ENCODE peak calls at places on chromosome 15, in four cellular contexts. G is HepG2, H is K562, O is GM12891. Y is an unnamed sample.

GRCh38 chr15:76983588-76984379 is 11.1 kb upstream of the PSTPIP1 start:
- DNase-seq in H (no peak), O (no peak), G (no peak), Y (no peak)

GRCh38 chr15:34038023-34038403 is 991 bp downstream of the AVEN start:
- DNase-seq in G (no peak), O (no peak), H (no peak), Y (no peak)

GRCh38 chr15:70035719-70036077 is 62.0 kb downstream of the TLE3 start:
- DNase-seq in H (no peak), G (no peak), O (peak; percentile 70), Y (peak; percentile 77)

GRCh38 chr15:90903733-90904536 is 833 bp downstream of the MAN2A2 start:
- DNase-seq in O (no peak), H (peak; percentile 49), G (peak; percentile 64), Y (no peak)

GRCh38 chr15:71957026-71957425 is 146.7 kb downstream of the NR2E3 start:
- DNase-seq in G (no peak), H (no peak), O (no peak), Y (no peak)

GRCh38 chr15:59587085-59587826 is 24.3 kb upstream of the GCNT3 start:
- DNase-seq in G (no peak), O (no peak), H (no peak), Y (no peak)

GRCh38 chr15:51796777-51797474 is 32.5 kb upstream of the TMOD3 start:
- DNase-seq in O (no peak), H (no peak), G (peak; percentile 52), Y (no peak)

GRCh38 chr15:58919232-58919631 is 14.2 kb downstream of the SLTM start:
- DNase-seq in O (no peak), H (no peak), G (no peak), Y (no peak)

GRCh38 chr15:89999676-90000174 is 1.4 kb upstream of the ZNF710 start:
- DNase-seq in O (no peak), H (peak; percentile 22), G (no peak), Y (no peak)

GRCh38 chr15:55403531-55403930 is 4.6 kb downstream of the CCPG1 start:
- DNase-seq in O (no peak), G (peak; percentile 44), H (peak; percentile 15), Y (no peak)

GRCh38 chr15:31374489-31374888 is 47.9 kb downstream of the KLF13 start:
- DNase-seq in O (no peak), G (no peak), H (no peak), Y (no peak)

GRCh38 chr15:89576417-89576773 is 1.1 kb downstream of the TICRR start:
- DNase-seq in H (no peak), G (no peak), O (no peak), Y (no peak)

GRCh38 chr15:64895285-64896065 is 16.2 kb upstream of the ANKDD1A start:
- DNase-seq in H (no peak), O (peak; percentile 49), G (no peak), Y (no peak)

GRCh38 chr15:68487087-68487843 is 55.3 kb upstream of the ITGA11 start:
- DNase-seq in G (no peak), O (no peak), H (no peak), Y (no peak)

GRCh38 chr15:55774113-55774970 is 31.4 kb upstream of the PRTG start:
- DNase-seq in O (peak; percentile 30), H (peak; percentile 58), G (peak; percentile 33), Y (peak; percentile 28)

GRCh38 chr15:64004582-64004981 is 41.7 kb downstream of the DAPK2 start:
- DNase-seq in G (peak; percentile 58), H (peak; percentile 64), O (no peak), Y (no peak)

GRCh38 chr15:55289573-55290360 is at the start of gene RAB27A:
- DNase-seq in H (peak; percentile 90), G (peak; percentile 64), O (peak; percentile 53), Y (peak; percentile 67)

GRCh38 chr15:36415643-36416042 is 163.8 kb upstream of the CDIN1 start:
- DNase-seq in O (no peak), G (no peak), H (no peak), Y (no peak)

GRCh38 chr15:64247906-64248541 is 85.2 kb upstream of the PPIB start:
- DNase-seq in G (peak; percentile 93), O (peak; percentile 11), H (peak; percentile 59), Y (no peak)

GRCh38 chr15:77311618-77312398 is 108.1 kb downstream of the PEAK1 start:
- DNase-seq in O (no peak), H (no peak), G (peak; percentile 38), Y (no peak)

GRCh38 chr15:64635486-64635815 is 139.9 kb downstream of the RBPMS2 start:
- DNase-seq in O (no peak), G (peak; percentile 42), H (no peak), Y (no peak)

GRCh38 chr15:59278120-59278519 is 71.5 kb downstream of the LDHAL6B start:
- DNase-seq in O (no peak), G (peak; percentile 74), H (no peak), Y (no peak)

GRCh38 chr15:81002254-81003022 is 1.7 kb downstream of the TLNRD1 start:
- DNase-seq in H (no peak), O (no peak), G (no peak), Y (no peak)

GRCh38 chr15:60957111-60957510 is 272.0 kb downstream of the RORA start:
- DNase-seq in O (no peak), G (no peak), H (no peak), Y (no peak)

GRCh38 chr15:45378149-45378912 is at the start of gene GATM:
- DNase-seq in H (no peak), O (peak; percentile 84), G (no peak), Y (peak; percentile 80)

GRCh38 chr15:61051570-61052031 is 177.5 kb downstream of the RORA start:
- DNase-seq in O (no peak), G (peak; percentile 24), H (no peak), Y (no peak)

GRCh38 chr15:88658972-88659931 is 20.4 kb downstream of the ISG20 start:
- DNase-seq in G (no peak), O (no peak), H (no peak), Y (no peak)

GRCh38 chr15:75902129-75902557 is 1.5 kb upstream of the FBXO22 start:
- DNase-seq in H (no peak), G (no peak), O (no peak), Y (no peak)

GRCh38 chr15:21260966-21261395 is 179.3 kb downstream of the POTEB3 start:
- DNase-seq in H (no peak), G (no peak), O (no peak), Y (no peak)

GRCh38 chr15:92005154-92005553 is 151.6 kb downstream of the SLCO3A1 start:
- DNase-seq in O (no peak), H (no peak), G (no peak), Y (no peak)

GRCh38 chr15:69497634-69498033 is 45.0 kb downstream of the RPLP1 start:
- DNase-seq in O (no peak), G (no peak), H (no peak), Y (no peak)

GRCh38 chr15:79944625-79945024 is 26.4 kb downstream of the BCL2A1 start:
- DNase-seq in H (no peak), G (no peak), O (no peak), Y (no peak)

GRCh38 chr15:68492855-68493254 is 60.9 kb upstream of the ITGA11 start:
- DNase-seq in O (no peak), H (no peak), G (no peak), Y (no peak)

GRCh38 chr15:72078887-72079286 is 39.1 kb downstream of the MYO9A start:
- DNase-seq in O (peak; percentile 13), H (no peak), G (no peak), Y (no peak)

GRCh38 chr15:82898961-82899360 is 53.6 kb downstream of the HOMER2 start:
- DNase-seq in O (no peak), H (no peak), G (no peak), Y (no peak)

GRCh38 chr15:58856090-58856489 is 77.4 kb downstream of the SLTM start:
- DNase-seq in O (no peak), G (no peak), H (no peak), Y (no peak)

GRCh38 chr15:25426896-25427610 is 11.8 kb downstream of the UBE3A start:
- DNase-seq in O (no peak), G (no peak), H (no peak), Y (no peak)

GRCh38 chr15:95295905-95296618 is 1034.4 kb upstream of the NR2F2 start:
- DNase-seq in O (no peak), G (no peak), H (no peak), Y (no peak)
- TF ChIP-seq TAF1 in O (no peak), G (no peak), H (no peak), Y (no peak)

GRCh38 chr15:98798375-98798893 is 150.1 kb downstream of the IGF1R start:
- DNase-seq in G (no peak), O (no peak), H (no peak), Y (no peak)

GRCh38 chr15:98799991-98800390 is 151.7 kb downstream of the IGF1R start:
- DNase-seq in G (no peak), O (no peak), H (no peak), Y (no peak)

GRCh38 chr15:98800437-98801233 is 152.3 kb downstream of the IGF1R start:
- DNase-seq in H (no peak), O (no peak), G (peak; percentile 54), Y (no peak)

GRCh38 chr15:98801234-98801561 is 152.9 kb downstream of the IGF1R start:
- DNase-seq in G (no peak), O (no peak), H (no peak), Y (no peak)

GRCh38 chr15:98799461-98799971 is 151.2 kb downstream of the IGF1R start:
- DNase-seq in O (no peak), G (peak; percentile 52), H (no peak), Y (no peak)
- TF ChIP-seq POLR2AphosphoS5 in O (no peak), G (no peak), H (no peak), Y (no peak)

DNA sequence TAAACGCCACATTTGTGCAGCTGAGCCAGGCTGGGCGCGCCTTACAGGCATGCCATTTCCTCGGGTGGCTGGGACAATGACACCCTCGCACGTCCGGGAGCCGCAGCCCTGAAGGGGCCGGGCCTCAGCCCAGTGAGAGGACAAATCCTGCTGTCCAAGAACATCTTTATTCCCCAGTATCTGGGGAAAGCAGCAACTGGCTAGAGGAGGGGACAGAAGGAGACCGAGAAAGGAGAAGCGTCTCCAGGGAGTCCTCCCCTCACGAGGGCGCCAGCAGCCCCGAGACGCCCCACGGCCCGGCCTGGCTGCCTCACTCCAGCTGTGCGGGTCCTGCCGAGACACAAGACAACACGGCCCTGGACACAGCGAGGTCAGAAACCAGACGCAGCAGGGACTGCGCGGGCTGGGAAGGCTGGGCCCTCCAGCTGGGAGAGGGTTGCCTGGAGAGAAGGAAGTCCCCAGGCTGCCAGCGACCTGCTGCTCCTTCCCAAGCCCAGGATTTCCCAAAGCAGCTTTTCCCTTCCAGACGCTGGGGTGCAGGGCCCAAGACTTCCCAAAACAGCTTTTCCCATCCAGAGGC is 130.2 kb downstream of the CHSY1 start:
- DNase-seq in G (no peak), O (peak; percentile 64), H (peak; percentile 49), Y (no peak)
- TF ChIP-seq POLR2A in G (no peak), O (no peak), H (no peak), Y (no peak)

GRCh38 chr15:74842581-74843444 is at the start of gene ULK3:
- DNase-seq in H (peak; percentile 94), O (peak; percentile 99), G (peak; percentile 70), Y (peak; percentile 98)
- TF ChIP-seq TAF1 in H (peak; percentile 60), O (no peak), G (no peak), Y (no peak)

GRCh38 chr15:48702569-48703239 is 57.2 kb upstream of the FBN1 start:
- DNase-seq in G (no peak), H (no peak), O (no peak), Y (no peak)

GRCh38 chr15:48705381-48705780 is 59.9 kb upstream of the FBN1 start:
- DNase-seq in H (no peak), O (no peak), G (no peak), Y (no peak)

GRCh38 chr15:48703544-48703943 is 58.0 kb upstream of the FBN1 start:
- DNase-seq in O (no peak), G (no peak), H (no peak), Y (no peak)
- TF ChIP-seq POLR2AphosphoS5 in O (no peak), G (no peak), H (no peak), Y (no peak)

Y was measured in GM12892.